ENCODE peak calls at places on chromosome 17, in four cellular contexts. One of them, this sample, is unnamed.
A peak's percentile ranks its signal among the peaks of the same experiment; 100 is the strongest.

GRCh38 chr17:70074236-70074830 is 692 bp upstream of the KCNJ16 start:
- DNase-seq in aorta: no peak
- DNase-seq in tibial artery: no peak
- DNase-seq in skeletal muscle cell: no peak
- DNase-seq in this sample: no peak

GRCh38 chr17:27872776-27873175 is 20.4 kb downstream of the LYRM9 start:
- DNase-seq in tibial artery: no peak
- DNase-seq in skeletal muscle cell: no peak
- DNase-seq in aorta: no peak
- DNase-seq in this sample: no peak

GRCh38 chr17:82058855-82059249 is 6.8 kb downstream of the DUS1L start:
- DNase-seq in skeletal muscle cell: no peak
- DNase-seq in tibial artery: no peak
- DNase-seq in aorta: no peak
- DNase-seq in this sample: no peak

GRCh38 chr17:81550830-81551457 is 1.2 kb downstream of the FAAP100 start:
- DNase-seq in tibial artery: no peak
- DNase-seq in aorta: no peak
- DNase-seq in skeletal muscle cell: no peak
- DNase-seq in this sample: no peak

GRCh38 chr17:81016575-81016974 is 18.4 kb upstream of the BAIAP2 start:
- DNase-seq in aorta: no peak
- DNase-seq in skeletal muscle cell: no peak
- DNase-seq in tibial artery: no peak
- DNase-seq in this sample: no peak

GRCh38 chr17:29409963-29410362 is 19.8 kb downstream of the TAOK1 start:
- DNase-seq in aorta: no peak
- DNase-seq in skeletal muscle cell: no peak
- DNase-seq in tibial artery: no peak
- DNase-seq in this sample: no peak

GRCh38 chr17:330993-331701 is 21.5 kb downstream of the RPH3AL start:
- DNase-seq in skeletal muscle cell: no peak
- DNase-seq in tibial artery: peak; percentile 56
- DNase-seq in aorta: peak; percentile 73
- DNase-seq in this sample: no peak

GRCh38 chr17:10117581-10118001 is 80.8 kb downstream of the GAS7 start:
- DNase-seq in skeletal muscle cell: no peak
- DNase-seq in aorta: no peak
- DNase-seq in tibial artery: no peak
- DNase-seq in this sample: no peak

GRCh38 chr17:79633937-79634813 is 23.3 kb upstream of the RBFOX3 start:
- DNase-seq in aorta: peak; percentile 11
- DNase-seq in tibial artery: peak; percentile 9
- DNase-seq in skeletal muscle cell: no peak
- DNase-seq in this sample: no peak

GRCh38 chr17:29386760-29387159 is 3.4 kb upstream of the TAOK1 start:
- DNase-seq in tibial artery: no peak
- DNase-seq in aorta: no peak
- DNase-seq in skeletal muscle cell: no peak
- DNase-seq in this sample: no peak

GRCh38 chr17:65156835-65157565 is 19.8 kb downstream of the RGS9 start:
- DNase-seq in tibial artery: no peak
- DNase-seq in aorta: peak; percentile 51
- DNase-seq in skeletal muscle cell: no peak
- DNase-seq in this sample: no peak

GRCh38 chr17:45265823-45266222 is 3.9 kb upstream of the SPATA32 start:
- DNase-seq in skeletal muscle cell: peak; percentile 72
- DNase-seq in aorta: no peak
- DNase-seq in tibial artery: no peak
- DNase-seq in this sample: peak; percentile 93

GRCh38 chr17:21452377-21453143 is 76.4 kb downstream of the KCNJ12 start:
- DNase-seq in skeletal muscle cell: peak; percentile 26
- DNase-seq in aorta: no peak
- DNase-seq in tibial artery: peak; percentile 69
- DNase-seq in this sample: peak; percentile 79

GRCh38 chr17:28967240-28968135 is 16.2 kb upstream of the PHF12 start:
- DNase-seq in skeletal muscle cell: no peak
- DNase-seq in tibial artery: no peak
- DNase-seq in aorta: peak; percentile 56
- DNase-seq in this sample: no peak

GRCh38 chr17:17772231-17772630 is 64.6 kb downstream of the SREBF1 start:
- DNase-seq in skeletal muscle cell: no peak
- DNase-seq in tibial artery: no peak
- DNase-seq in aorta: no peak
- DNase-seq in this sample: no peak

GRCh38 chr17:32998111-32998892 is 6.7 kb downstream of the SPACA3 start:
- DNase-seq in tibial artery: peak; percentile 82
- DNase-seq in skeletal muscle cell: peak; percentile 8
- DNase-seq in aorta: peak; percentile 93
- DNase-seq in this sample: peak; percentile 68

GRCh38 chr17:60087882-60088669 is 9.4 kb upstream of the HEATR6 start:
- DNase-seq in aorta: no peak
- DNase-seq in tibial artery: no peak
- DNase-seq in skeletal muscle cell: no peak
- DNase-seq in this sample: peak; percentile 89

GRCh38 chr17:56592487-56593072 is 919 bp upstream of the NOG start:
- DNase-seq in skeletal muscle cell: no peak
- DNase-seq in aorta: peak; percentile 87
- DNase-seq in tibial artery: peak; percentile 44
- DNase-seq in this sample: peak; percentile 18

GRCh38 chr17:33802349-33803272 is 452.5 kb upstream of the CCL2 start:
- DNase-seq in skeletal muscle cell: no peak
- DNase-seq in tibial artery: no peak
- DNase-seq in aorta: no peak
- DNase-seq in this sample: no peak

GRCh38 chr17:34387566-34387965 is 24.5 kb upstream of the CCL1 start:
- DNase-seq in tibial artery: no peak
- DNase-seq in skeletal muscle cell: no peak
- DNase-seq in aorta: no peak
- DNase-seq in this sample: no peak

GRCh38 chr17:55344514-55344997 is 77.1 kb downstream of the MMD start:
- DNase-seq in skeletal muscle cell: no peak
- DNase-seq in tibial artery: no peak
- DNase-seq in aorta: no peak
- DNase-seq in this sample: no peak

GRCh38 chr17:10772425-10773380 is 31.2 kb downstream of the TMEM238L start:
- DNase-seq in aorta: no peak
- DNase-seq in tibial artery: no peak
- DNase-seq in skeletal muscle cell: no peak
- DNase-seq in this sample: no peak

GRCh38 chr17:55303701-55304145 is 39.0 kb downstream of the HLF start:
- DNase-seq in tibial artery: no peak
- DNase-seq in skeletal muscle cell: no peak
- DNase-seq in aorta: no peak
- DNase-seq in this sample: peak; percentile 51

GRCh38 chr17:35765731-35766488 is 5.2 kb downstream of the C17orf50 start:
- DNase-seq in skeletal muscle cell: no peak
- DNase-seq in aorta: no peak
- DNase-seq in tibial artery: no peak
- DNase-seq in this sample: no peak

DNA sequence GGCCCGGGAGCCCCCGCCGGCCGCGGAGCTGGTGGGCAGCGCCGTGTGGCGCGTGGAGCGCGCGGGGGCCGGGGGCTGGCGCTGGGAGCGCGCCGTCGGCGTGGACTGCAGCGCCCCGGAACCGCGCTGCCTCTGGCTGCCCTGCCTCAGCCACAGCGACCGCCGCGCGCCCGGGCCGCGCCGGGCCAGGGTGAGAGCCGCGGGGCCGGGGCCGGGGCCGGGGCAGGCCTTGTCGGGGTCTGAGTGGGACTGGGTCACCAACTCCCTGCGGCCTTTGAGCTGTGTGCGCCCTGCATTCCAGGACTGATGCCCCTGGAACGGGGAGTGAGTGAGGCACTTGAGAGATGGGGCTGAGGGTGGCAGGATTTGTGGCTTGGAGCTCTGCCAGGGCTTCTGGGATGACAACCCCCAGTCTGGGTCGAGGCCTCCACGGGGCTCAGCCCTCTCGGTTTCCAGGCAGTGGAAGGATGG is 25.7 kb downstream of the ARHGAP23 start:
- DNase-seq in skeletal muscle cell: no peak
- DNase-seq in tibial artery: no peak
- DNase-seq in aorta: peak; percentile 84
- DNase-seq in this sample: no peak
- H3K4me3 ChIP-seq in skeletal muscle cell: peak overlapping the region; percentile 60
- H3K4me3 ChIP-seq in tibial artery: peak overlapping the region; percentile 53
- H3K4me3 ChIP-seq in aorta: peak overlapping the region; percentile 56
- H3K4me3 ChIP-seq in this sample: peak overlapping the region; percentile 81

DNA sequence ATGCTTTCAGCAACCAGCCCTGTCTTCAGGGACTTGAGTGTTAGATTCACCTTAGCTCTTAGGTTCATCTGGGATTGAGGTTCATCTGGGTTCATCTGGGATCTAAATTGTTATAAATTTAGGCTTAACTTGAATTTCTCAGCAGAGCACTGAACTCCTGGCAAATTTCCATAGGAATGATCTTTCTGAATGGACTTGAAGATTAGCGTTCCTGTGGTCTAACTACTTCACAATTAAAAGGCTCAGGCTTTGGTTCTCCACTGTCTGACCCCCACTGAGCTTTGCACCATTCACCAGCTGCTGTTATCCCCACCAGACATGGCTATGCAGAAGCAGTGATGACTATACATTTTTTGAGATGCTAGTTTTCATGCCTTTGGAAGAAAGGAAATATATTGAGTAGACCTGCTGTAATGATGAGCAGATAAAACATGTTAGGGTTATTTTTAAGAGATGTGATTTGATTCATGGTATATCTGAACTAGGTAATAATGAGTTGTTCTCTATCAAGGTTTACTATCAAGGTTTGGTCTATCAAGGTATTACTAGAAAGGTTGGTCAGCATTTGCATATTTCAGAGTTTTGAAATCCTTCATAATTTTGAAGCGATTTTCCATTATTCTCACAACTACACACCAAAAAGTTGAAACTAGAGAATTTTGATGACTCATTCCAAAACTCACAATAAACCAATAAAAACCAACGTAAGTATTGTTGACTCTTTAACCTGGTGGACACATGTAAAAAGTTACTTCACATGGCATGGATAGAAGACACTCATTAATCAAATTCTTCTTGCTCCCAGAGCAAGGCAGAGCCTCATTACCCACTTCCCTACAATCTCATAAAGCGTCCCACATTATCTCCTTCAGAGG is 71.7 kb downstream of the SNX11 start:
- DNase-seq in aorta: no peak
- DNase-seq in skeletal muscle cell: no peak
- DNase-seq in tibial artery: no peak
- DNase-seq in this sample: peak; percentile 29
- H3K4me3 ChIP-seq in aorta: no peak overlapping the region
- H3K4me3 ChIP-seq in skeletal muscle cell: no peak overlapping the region
- H3K4me3 ChIP-seq in tibial artery: no peak overlapping the region
- H3K4me3 ChIP-seq in this sample: no peak overlapping the region

GRCh38 chr17:42306385-42306667 is 18.0 kb downstream of the STAT5A start:
- DNase-seq in skeletal muscle cell: no peak
- DNase-seq in tibial artery: no peak
- DNase-seq in aorta: no peak
- DNase-seq in this sample: no peak

GRCh38 chr17:42303694-42304093 is 15.4 kb downstream of the STAT5A start:
- DNase-seq in aorta: no peak
- DNase-seq in skeletal muscle cell: no peak
- DNase-seq in tibial artery: no peak
- DNase-seq in this sample: no peak

GRCh38 chr17:42307362-42307927 is 19.1 kb downstream of the STAT5A start:
- DNase-seq in aorta: no peak
- DNase-seq in tibial artery: no peak
- DNase-seq in skeletal muscle cell: no peak
- DNase-seq in this sample: no peak

GRCh38 chr17:42305543-42306384 is 17.5 kb downstream of the STAT5A start:
- DNase-seq in tibial artery: no peak
- DNase-seq in skeletal muscle cell: no peak
- DNase-seq in aorta: no peak
- DNase-seq in this sample: no peak

DNA sequence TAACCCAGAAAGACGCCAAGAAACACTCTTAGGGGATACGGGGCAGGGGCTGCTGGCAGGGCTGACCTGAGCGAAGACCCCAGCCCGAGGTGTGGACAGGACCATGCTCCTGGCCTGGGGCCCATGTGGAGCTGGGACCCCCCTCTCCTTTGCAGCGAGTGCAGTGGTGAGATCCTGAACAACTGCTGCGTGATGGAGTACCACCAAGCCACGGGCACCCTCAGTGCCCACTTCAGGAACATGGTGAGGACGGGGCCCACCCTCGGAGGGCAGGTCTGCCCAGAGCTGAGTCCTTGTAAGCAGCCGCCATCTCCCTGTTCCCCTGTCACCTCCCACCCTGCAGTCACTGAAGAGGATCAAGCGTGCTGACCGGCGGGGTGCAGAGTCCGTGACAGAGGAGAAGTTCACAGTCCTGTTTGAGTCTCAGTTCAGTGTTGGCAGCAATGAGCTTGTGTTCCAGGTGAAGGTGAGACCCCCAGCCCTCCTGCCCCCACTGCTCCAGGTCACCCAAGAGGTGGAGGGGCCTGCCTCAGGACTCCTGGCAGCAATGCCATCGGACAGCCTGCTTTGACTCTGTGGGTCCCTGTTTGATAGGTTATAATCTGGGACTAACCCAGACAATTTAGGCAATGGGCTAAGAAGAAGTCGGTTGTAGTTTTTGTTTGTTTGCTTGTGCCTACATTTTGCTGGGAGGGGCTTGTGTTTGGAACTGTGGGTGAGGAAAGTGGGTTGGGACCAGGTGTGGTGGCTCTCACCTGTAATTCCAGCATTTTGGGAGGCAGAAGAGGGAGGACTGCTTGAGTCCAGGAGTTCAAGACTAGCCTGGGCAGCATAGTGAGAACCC is 16.1 kb downstream of the STAT5A start:
- DNase-seq in aorta: no peak
- DNase-seq in skeletal muscle cell: no peak
- DNase-seq in tibial artery: no peak
- DNase-seq in this sample: no peak
- H3K4me3 ChIP-seq in aorta: no peak overlapping the region
- H3K4me3 ChIP-seq in skeletal muscle cell: no peak overlapping the region
- H3K4me3 ChIP-seq in tibial artery: no peak overlapping the region
- H3K4me3 ChIP-seq in this sample: no peak overlapping the region

DNA sequence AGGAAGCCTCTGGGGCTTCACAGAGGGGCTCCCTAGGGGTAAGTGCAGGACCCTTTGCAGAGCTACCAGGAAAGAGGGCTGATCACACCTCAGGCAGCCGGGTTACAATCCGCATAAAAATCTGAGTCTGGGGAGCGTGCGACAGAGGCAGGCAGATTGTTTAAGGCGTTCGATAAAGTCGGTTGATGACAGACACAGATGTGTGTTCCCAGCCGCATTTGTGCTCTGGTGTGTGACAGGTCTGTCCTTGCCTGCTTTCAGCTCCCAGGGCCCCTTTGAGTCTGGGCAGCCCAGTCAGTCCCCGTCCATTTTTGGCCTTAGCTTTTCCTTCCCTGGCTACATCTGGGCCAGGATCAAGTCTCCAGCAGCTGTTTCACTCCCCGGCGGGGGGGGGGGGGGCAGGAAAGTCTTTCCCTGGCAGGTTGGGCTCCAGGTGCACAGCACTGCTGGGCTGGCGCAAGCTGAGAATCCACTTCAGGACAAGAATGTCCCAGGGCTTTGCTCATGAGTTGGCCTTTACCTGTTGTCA is 1.3 kb upstream of the ZACN start:
- DNase-seq in tibial artery: no peak
- DNase-seq in aorta: no peak
- DNase-seq in skeletal muscle cell: no peak
- DNase-seq in this sample: no peak
- H3K4me3 ChIP-seq in tibial artery: no peak overlapping the region
- H3K4me3 ChIP-seq in aorta: no peak overlapping the region
- H3K4me3 ChIP-seq in skeletal muscle cell: no peak overlapping the region
- H3K4me3 ChIP-seq in this sample: no peak overlapping the region

GRCh38 chr17:74712756-74713155 is at the start of gene CD300LF:
- DNase-seq in skeletal muscle cell: no peak
- DNase-seq in tibial artery: peak; percentile 59
- DNase-seq in aorta: no peak
- DNase-seq in this sample: no peak
- H3K4me3 ChIP-seq in skeletal muscle cell: no peak within 1 kb of the TSS
- H3K4me3 ChIP-seq in tibial artery: no peak within 1 kb of the TSS
- H3K4me3 ChIP-seq in aorta: no peak within 1 kb of the TSS
- H3K4me3 ChIP-seq in this sample: no peak within 1 kb of the TSS